ENCODE peak calls at places on chromosomes 5 and 9, in four cellular contexts. E is kidney epithelial cell, B is colonic mucosa, R is pancreas. G is an unnamed sample. For H3K36me3, the result is how much of the 10 kb centered on the place peaks cover.

GRCh38 chr5:40432836-40433235 is 246.9 kb upstream of the PTGER4 start:
- DNase-seq in E (no peak), B (no peak), R (no peak), G (no peak)

GRCh38 chr5:149802008-149802407 is 71.9 kb downstream of the PPARGC1B start:
- DNase-seq in E (no peak), B (no peak), R (no peak), G (peak)

GRCh38 chr9:134966270-134966669 is 48.6 kb upstream of the FCN1 start:
- DNase-seq in E (no peak), B (no peak), R (peak), G (no peak)

GRCh38 chr5:61625682-61626620 is 293.9 kb downstream of the ZSWIM6 start:
- DNase-seq in E (no peak), B (peak), R (peak), G (peak)

GRCh38 chr5:1291611-1292080 is 3.2 kb downstream of the TERT start:
- DNase-seq in E (no peak), B (peak), R (peak), G (peak)

GRCh38 chr5:72425995-72426394 is 81.2 kb downstream of the ZNF366 start:
- DNase-seq in E (no peak), B (no peak), R (no peak), G (no peak)

GRCh38 chr5:84382363-84383295 is 2.1 kb downstream of the EDIL3 start:
- DNase-seq in E (no peak), B (peak), R (peak), G (peak)

GRCh38 chr9:94656976-94657375 is 17.7 kb upstream of the FBP1 start:
- DNase-seq in E (no peak), B (no peak), R (no peak), G (no peak)

GRCh38 chr5:177982072-177982727 is 13.8 kb downstream of the PROP1 start:
- DNase-seq in E (no peak), B (no peak), R (peak), G (peak)

GRCh38 chr5:65867509-65868195 is 58.7 kb upstream of the ERBIN start:
- DNase-seq in E (no peak), B (no peak), R (no peak), G (no peak)

GRCh38 chr5:157463621-157464407 is 3.8 kb downstream of the NIPAL4 start:
- DNase-seq in E (no peak), B (no peak), R (no peak), G (no peak)

GRCh38 chr5:2142456-2142954 is 259.8 kb upstream of the IRX4 start:
- DNase-seq in E (no peak), B (no peak), R (no peak), G (no peak)

GRCh38 chr5:30142432-30142831 is 1051.1 kb upstream of the CDH6 start:
- DNase-seq in E (no peak), B (no peak), R (no peak), G (no peak)

GRCh38 chr5:169814045-169814444 is 166.2 kb downstream of the INSYN2B start:
- DNase-seq in E (no peak), B (no peak), R (no peak), G (no peak)

GRCh38 chr5:169811023-169811422 is 169.3 kb downstream of the INSYN2B start:
- DNase-seq in E (no peak), B (no peak), R (no peak), G (no peak)

GRCh38 chr5:169811680-169812079 is 168.6 kb downstream of the INSYN2B start:
- DNase-seq in E (no peak), B (no peak), R (no peak), G (no peak)

GRCh38 chr5:169814522-169814921 is 165.8 kb downstream of the INSYN2B start:
- DNase-seq in E (no peak), B (no peak), R (no peak), G (no peak)

DNA sequence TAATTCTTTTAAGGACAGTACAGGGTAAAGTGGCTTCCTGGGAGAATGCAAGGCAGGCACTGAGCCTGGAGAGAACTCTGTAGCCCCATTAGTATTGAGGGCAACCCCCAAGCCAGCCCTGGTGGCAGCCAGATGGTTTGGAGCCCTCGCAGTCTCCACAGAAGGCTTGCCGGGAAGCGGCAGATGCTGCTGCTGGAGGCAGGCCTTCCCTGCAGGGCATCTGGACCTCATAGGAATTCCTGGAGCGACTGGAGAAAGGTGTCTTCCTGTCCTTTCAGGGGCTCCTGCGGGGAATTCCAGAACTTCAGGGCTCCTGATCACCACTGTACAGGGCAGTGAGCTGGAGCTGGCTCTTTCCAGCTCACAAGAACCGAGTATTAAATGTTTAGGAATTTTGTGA is 167.5 kb downstream of the INSYN2B start:
- DNase-seq in E (no peak), B (no peak), R (no peak), G (no peak)
- H3K36me3 ChIP-seq in E (under half), B (under half), R (under half), G (under half)

GRCh38 chr5:14385022-14385421 is 196.6 kb upstream of the OTULINL start:
- DNase-seq in E (no peak), B (no peak), R (no peak), G (no peak)

GRCh38 chr5:14383923-14384322 is 197.7 kb upstream of the OTULINL start:
- DNase-seq in E (no peak), B (no peak), R (no peak), G (no peak)

GRCh38 chr5:14379739-14380497 is 201.7 kb upstream of the OTULINL start:
- DNase-seq in E (no peak), B (no peak), R (no peak), G (no peak)

GRCh38 chr5:14376789-14377188 is 204.8 kb upstream of the OTULINL start:
- DNase-seq in E (no peak), B (no peak), R (no peak), G (no peak)

DNA sequence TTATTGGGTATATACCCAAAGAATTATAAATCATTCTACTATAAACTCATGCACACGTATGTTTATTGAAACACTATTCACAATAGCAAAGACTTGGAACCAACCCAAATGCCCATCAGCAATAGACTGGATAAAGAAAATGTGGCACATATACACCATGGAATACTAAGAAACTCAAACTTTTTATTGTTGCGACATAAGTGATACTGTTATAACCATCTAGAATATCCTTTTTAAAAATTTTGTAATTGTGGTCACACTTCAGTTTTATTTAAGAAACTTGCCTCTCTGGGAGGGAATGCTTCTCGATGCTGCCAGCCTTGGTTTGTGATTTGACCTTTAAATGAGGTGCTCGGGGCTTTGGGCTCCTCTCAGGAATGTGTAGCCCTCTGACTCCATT is 200.9 kb upstream of the OTULINL start:
- DNase-seq in E (no peak), B (no peak), R (no peak), G (no peak)
- H3K36me3 ChIP-seq in E (under half), B (under half), R (under half), G (under half)

DNA sequence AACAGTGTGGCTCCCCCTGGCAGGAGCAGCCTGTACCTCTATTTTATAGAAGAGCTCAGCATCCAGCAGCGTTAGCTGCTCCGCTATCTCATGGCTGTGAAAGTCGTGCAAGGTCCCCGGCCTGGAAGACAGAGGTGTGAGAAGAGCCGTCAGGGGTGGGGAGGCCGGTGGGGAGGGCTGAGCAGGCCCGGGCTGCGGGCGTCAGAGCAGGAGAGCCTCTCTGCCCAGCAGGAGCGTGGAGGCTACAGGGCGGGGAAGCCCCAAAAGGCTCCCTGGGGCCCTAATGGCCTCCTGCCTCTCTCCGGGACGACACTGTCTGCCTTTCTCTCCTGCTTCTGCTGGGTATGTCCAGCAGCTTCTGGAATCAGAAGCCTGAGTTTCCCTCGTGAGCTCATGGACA is 42.6 kb downstream of the PRRT1B start:
- DNase-seq in E (no peak), B (no peak), R (no peak), G (no peak)
- H3K36me3 ChIP-seq in E (under half), B (under half), R (under half), G (under half)

GRCh38 chr5:175519006-175519405 is 40.6 kb downstream of the SFXN1 start:
- DNase-seq in E (no peak), B (no peak), R (no peak), G (no peak)

GRCh38 chr5:175516933-175517823 is 38.8 kb downstream of the SFXN1 start:
- DNase-seq in E (no peak), B (no peak), R (no peak), G (no peak)

GRCh38 chr5:175520321-175520720 is 42.0 kb downstream of the SFXN1 start:
- DNase-seq in E (no peak), B (no peak), R (no peak), G (no peak)

GRCh38 chr5:175520873-175521272 is 42.5 kb downstream of the SFXN1 start:
- DNase-seq in E (no peak), B (no peak), R (no peak), G (no peak)

GRCh38 chr5:175517824-175518450 is 39.6 kb downstream of the SFXN1 start:
- DNase-seq in E (peak), B (no peak), R (no peak), G (no peak)
- H3K36me3 ChIP-seq in E (under half), B (under half), R (under half), G (under half)

DNA sequence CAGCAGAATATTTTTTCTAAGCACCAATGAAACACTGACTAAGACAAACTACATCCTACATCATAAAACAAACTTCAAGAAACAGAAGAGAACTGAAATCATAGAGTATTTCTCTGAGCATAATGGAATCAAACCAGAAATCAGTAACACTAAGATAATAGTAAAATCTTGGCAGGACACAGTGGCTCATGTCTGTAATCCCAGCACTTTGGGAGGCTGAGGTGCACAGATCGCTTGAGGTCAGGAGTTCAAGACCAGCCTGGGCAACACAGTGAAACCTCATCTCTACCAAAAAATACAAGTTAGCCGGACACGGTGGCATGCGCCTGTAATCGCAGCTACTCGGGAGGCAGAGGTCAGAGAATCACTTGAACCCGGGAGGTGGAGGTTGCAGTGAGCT is 63.1 kb downstream of the RNF130 start:
- DNase-seq in E (no peak), B (no peak), R (no peak), G (no peak)
- H3K36me3 ChIP-seq in E (under half), B (under half), R (under half), G (under half)

GRCh38 chr5:134784946-134785620 is 26.5 kb downstream of the DDX46 start:
- DNase-seq in E (no peak), B (no peak), R (no peak), G (no peak)
- H3K36me3 ChIP-seq in E (under half), B (under half), R (under half), G (under half)

G was measured in mucosa of descending colon.